ENCODE peak calls at places on chromosomes 2 and 18, in four cellular contexts. L is HepG2, O is SK-N-SH, D is GM12878. C is an unnamed sample.

GRCh38 chr2:202771741-202772470 is 99.7 kb downstream of the ICA1L start:
- DNase-seq in O (no peak), D (no peak), L (no peak), C (no peak)

GRCh38 chr18:74513883-74514205 is 17.7 kb downstream of the CNDP2 start:
- DNase-seq in O (no peak), D (no peak), L (no peak), C (no peak)

GRCh38 chr2:43361286-43361685 is 134.9 kb upstream of the ZFP36L2 start:
- DNase-seq in O (no peak), L (no peak), D (no peak), C (no peak)

GRCh38 chr2:101820519-101820918 is 123.0 kb downstream of the MAP4K4 start:
- DNase-seq in L (no peak), O (no peak), D (no peak), C (no peak)

GRCh38 chr2:165594935-165595255 is 125.4 kb downstream of the CSRNP3 start:
- DNase-seq in O (no peak), L (no peak), D (peak; percentile 77), C (no peak)

GRCh38 chr2:215973111-215973792 is 40.1 kb downstream of the MREG start:
- DNase-seq in L (no peak), D (no peak), O (peak; percentile 38), C (no peak)

GRCh38 chr2:106519767-106520166 is 32.6 kb downstream of the CD8B2 start:
- DNase-seq in L (no peak), O (no peak), D (no peak), C (peak; percentile 35)

GRCh38 chr2:39380525-39381150 is 56.4 kb downstream of the MAP4K3 start:
- DNase-seq in L (no peak), O (no peak), D (no peak), C (no peak)

GRCh38 chr2:27954261-27954673 is 63.7 kb downstream of the BABAM2 start:
- DNase-seq in O (no peak), L (no peak), D (no peak), C (no peak)

GRCh38 chr2:96113951-96114350 is 2.4 kb downstream of the ADRA2B start:
- DNase-seq in L (no peak), O (no peak), D (no peak), C (no peak)

GRCh38 chr2:45444991-45445390 is 166.1 kb downstream of the SRBD1 start:
- DNase-seq in D (no peak), O (no peak), L (no peak), C (no peak)

GRCh38 chr2:45259547-45260160 is 250.4 kb upstream of the SIX2 start:
- DNase-seq in O (no peak), D (no peak), L (no peak), C (no peak)

GRCh38 chr2:74077636-74078035 is 70.1 kb downstream of the BOLA3 start:
- DNase-seq in O (no peak), D (no peak), L (no peak), C (peak; percentile 79)

GRCh38 chr2:174753038-174753633 is 11.1 kb downstream of the CHRNA1 start:
- DNase-seq in L (no peak), O (no peak), D (peak; percentile 27), C (no peak)

GRCh38 chr2:61795408-61795807 is 58.5 kb downstream of the FAM161A start:
- DNase-seq in L (no peak), O (no peak), D (no peak), C (no peak)

GRCh38 chr2:241843321-241844065 is 15.2 kb downstream of the PDCD1 start:
- DNase-seq in L (no peak), O (no peak), D (no peak), C (no peak)

GRCh38 chr2:29910960-29911359 is 10.4 kb downstream of the ALK start:
- DNase-seq in D (no peak), L (no peak), O (no peak), C (no peak)

GRCh38 chr2:109265369-109265768 is 136.4 kb downstream of the SH3RF3 start:
- DNase-seq in L (no peak), O (peak; percentile 51), D (no peak), C (no peak)

GRCh38 chr2:144014108-144014507 is 505.8 kb downstream of the ZEB2 start:
- DNase-seq in D (no peak), L (no peak), O (no peak), C (no peak)

GRCh38 chr2:151568541-151568940 is 158.8 kb downstream of the RIF1 start:
- DNase-seq in L (no peak), O (no peak), D (no peak), C (no peak)

GRCh38 chr2:236075802-236076201 is 92.4 kb downstream of the GBX2 start:
- DNase-seq in L (peak; percentile 15), D (no peak), O (no peak), C (no peak)

GRCh38 chr18:3044931-3045698 is 32.2 kb upstream of the LPIN2 start:
- DNase-seq in O (no peak), D (no peak), L (peak; percentile 58), C (no peak)

GRCh38 chr2:241188386-241189092 is at the start of gene ANO7:
- DNase-seq in L (no peak), D (no peak), O (no peak), C (no peak)

GRCh38 chr2:69359371-69359770 is 27.7 kb downstream of the GFPT1 start:
- DNase-seq in O (no peak), D (no peak), L (no peak), C (no peak)

GRCh38 chr18:23627325-23627724 is 35.4 kb downstream of the ANKRD29 start:
- DNase-seq in O (no peak), L (peak; percentile 37), D (no peak), C (no peak)

GRCh38 chr2:45938649-45939511 is 287.4 kb downstream of the PRKCE start:
- DNase-seq in D (no peak), O (no peak), L (peak; percentile 78), C (peak; percentile 8)

GRCh38 chr2:85353876-85354285 is 447 bp downstream of the RETSAT start:
- DNase-seq in D (no peak), O (peak; percentile 38), L (peak; percentile 25), C (peak; percentile 48)

GRCh38 chr18:50369672-50370071 is 5.2 kb upstream of the SKA1 start:
- DNase-seq in D (no peak), O (no peak), L (no peak), C (no peak)

GRCh38 chr2:28981016-28981441 is at the start of gene TOGARAM2:
- DNase-seq in D (no peak), L (peak; percentile 23), O (peak; percentile 55), C (no peak)

GRCh38 chr2:171225302-171225980 is 64.7 kb upstream of the TLK1 start:
- DNase-seq in D (no peak), O (no peak), L (peak; percentile 57), C (no peak)
- TF ChIP-seq FOXM1 in D (no peak), O (no peak), L (no peak), C (no peak)

GRCh38 chr2:890791-891190 is 59.9 kb upstream of the SNTG2 start:
- DNase-seq in O (no peak), L (no peak), D (no peak), C (no peak)

GRCh38 chr2:893311-893710 is 57.3 kb upstream of the SNTG2 start:
- DNase-seq in D (no peak), O (no peak), L (no peak), C (peak; percentile 62)

GRCh38 chr2:892401-892800 is 58.2 kb upstream of the SNTG2 start:
- DNase-seq in L (no peak), O (no peak), D (no peak), C (no peak)

GRCh38 chr2:890214-890613 is 60.4 kb upstream of the SNTG2 start:
- DNase-seq in O (no peak), L (no peak), D (no peak), C (no peak)

DNA sequence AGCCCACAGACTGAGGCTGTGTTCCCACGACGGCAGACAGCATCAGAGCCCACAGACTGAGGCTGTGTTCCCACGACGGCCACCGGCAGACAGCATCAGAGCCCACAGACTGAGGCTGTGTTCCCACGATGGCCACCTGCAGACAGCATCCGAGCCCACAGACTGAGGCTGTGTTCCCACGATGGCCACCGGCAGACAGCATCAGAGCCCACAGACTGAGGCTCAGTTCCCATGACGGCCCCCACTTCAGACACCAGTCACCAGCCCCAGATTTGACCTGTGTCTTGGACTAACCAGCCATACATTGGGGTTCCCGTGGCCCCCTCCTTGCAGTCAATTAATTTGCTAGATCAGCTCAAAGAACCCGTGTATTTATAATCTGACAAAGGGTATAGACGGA is 57.8 kb upstream of the SNTG2 start:
- DNase-seq in D (no peak), O (no peak), L (no peak), C (no peak)
- TF ChIP-seq MXI1 in D (no peak), O (no peak), L (no peak), C (no peak)

DNA sequence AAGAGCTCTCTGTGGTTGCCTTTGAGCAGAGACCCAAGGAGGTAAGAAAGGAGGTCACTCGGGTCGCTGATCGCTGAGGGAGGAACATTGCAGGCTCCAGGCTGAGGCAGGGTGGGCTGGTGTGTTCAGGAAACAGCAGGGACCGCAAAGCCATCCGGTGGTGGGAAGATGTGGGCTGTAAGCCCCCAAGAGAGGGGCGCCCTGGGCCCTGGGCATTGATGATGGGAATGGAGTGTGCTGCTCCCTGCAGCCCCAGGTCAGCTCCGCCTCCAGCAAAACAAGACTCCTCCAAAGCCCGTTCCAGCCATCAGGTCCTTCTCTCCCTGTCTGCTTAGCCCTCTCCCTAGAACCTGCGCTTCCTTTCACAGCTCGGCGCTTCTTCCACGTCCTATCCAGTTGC is 229.7 kb downstream of the KLHL29 start:
- DNase-seq in D (no peak), L (no peak), O (no peak), C (no peak)
- TF ChIP-seq FOXM1 in D (no peak), L (no peak), O (no peak), C (no peak)

GRCh38 chr2:239719791-239720410 is 305.2 kb downstream of the NDUFA10 start:
- DNase-seq in O (no peak), D (no peak), L (no peak), C (no peak)
- TF ChIP-seq MXI1 in O (no peak), D (no peak), L (no peak), C (no peak)